ENCODE peak calls at places on chromosomes 13 and 19, in nine cellular contexts. J is GM04504; C is neural crest cell; Q is stimulated activated CD8-positive, alpha-beta memory T cell treated with anti-CD3 and anti-CD28 coated beads, Interleukin-7, amount 100 ng/mL, for 24 hours; F is NCI-H1436; E is A549; D is NCI-H2029 treated with DMSO at 0.1 percent for 48 hours; Y is stimulated activated CD4-positive, alpha-beta T cell treated with anti-CD3 and anti-CD28 coated beads, Interleukin-1b, Interleukin-23, amount 100 ng/mL, for 24 hours; T is fibroblast of lung. G is an unnamed sample.

GRCh38 chr19:8352134-8352827 is 9.2 kb upstream of the KANK3 start:
- DNase-seq in J (no peak), C (no peak), Q (no peak), F (no peak), E (no peak), D (no peak), Y (no peak), T (peak; percentile 34), G (no peak)

GRCh38 chr13:46109451-46109850 is 4.6 kb upstream of the CPB2 start:
- DNase-seq in J (no peak), C (peak; percentile 25), Q (no peak), F (no peak), E (no peak), D (no peak), Y (no peak), T (no peak), G (no peak)

GRCh38 chr19:934865-935422 is 9.1 kb downstream of the ARID3A start:
- DNase-seq in J (peak; percentile 40), C (no peak), Q (no peak), F (no peak), E (peak; percentile 38), D (peak; percentile 42), Y (no peak), T (peak; percentile 74), G (no peak)

GRCh38 chr13:33341861-33342452 is 56.4 kb upstream of the STARD13 start:
- DNase-seq in J (no peak), C (no peak), Q (no peak), F (no peak), E (no peak), D (no peak), Y (no peak), T (no peak), G (no peak)

GRCh38 chr13:32455594-32455903 is 27.6 kb upstream of the N4BP2L1 start:
- DNase-seq in J (no peak), C (no peak), Q (no peak), F (no peak), E (no peak), D (no peak), Y (no peak), T (no peak), G (no peak)

GRCh38 chr19:33486936-33487793 is 34.4 kb downstream of the PEPD start:
- DNase-seq in J (no peak), C (no peak), Q (no peak), F (no peak), E (no peak), D (no peak), Y (no peak), T (no peak), G (peak; percentile 32)

GRCh38 chr19:16737909-16738308 is 18.3 kb downstream of the NWD1 start:
- DNase-seq in J (no peak), C (no peak), Q (no peak), F (no peak), E (no peak), D (peak; percentile 33), Y (no peak), T (no peak), G (no peak)

GRCh38 chr13:59356607-59357006 is 807.1 kb downstream of the DIAPH3 start:
- DNase-seq in J (no peak), C (no peak), Q (no peak), F (no peak), E (no peak), D (peak; percentile 27), Y (no peak), T (peak; percentile 55), G (no peak)

GRCh38 chr19:50568321-50569022 is at the start of gene LRRC4B:
- DNase-seq in J (no peak), C (peak; percentile 55), Q (no peak), F (no peak), E (no peak), D (no peak), Y (no peak), T (no peak), G (no peak)

GRCh38 chr13:34748078-34748477 is 194.0 kb upstream of the NBEA start:
- DNase-seq in J (peak; percentile 48), C (no peak), Q (no peak), F (peak; percentile 58), E (no peak), D (peak; percentile 26), Y (no peak), T (peak; percentile 92), G (no peak)

GRCh38 chr19:54448037-54448773 is 794 bp upstream of the LENG8 start:
- DNase-seq in J (peak; percentile 17), C (peak; percentile 38), Q (peak; percentile 21), F (no peak), E (peak; percentile 73), D (no peak), Y (peak; percentile 20), T (peak; percentile 61), G (peak; percentile 64)

GRCh38 chr19:14786421-14786851 is 8.1 kb upstream of the ADGRE2 start:
- DNase-seq in J (no peak), C (peak; percentile 52), Q (no peak), F (no peak), E (no peak), D (no peak), Y (no peak), T (no peak), G (peak; percentile 3)

GRCh38 chr13:113657851-113658741 is at the start of gene ATP4B:
- DNase-seq in J (no peak), C (no peak), Q (no peak), F (no peak), E (no peak), D (no peak), Y (no peak), T (no peak), G (no peak)

GRCh38 chr13:31850041-31850440 is 110.7 kb downstream of the RXFP2 start:
- DNase-seq in J (no peak), C (no peak), Q (no peak), F (no peak), E (no peak), D (no peak), Y (no peak), T (no peak), G (no peak)

GRCh38 chr19:19034204-19034624 is 811 bp downstream of the ARMC6 start:
- DNase-seq in J (no peak), C (peak; percentile 8), Q (peak; percentile 45), F (peak; percentile 61), E (peak; percentile 83), D (peak; percentile 67), Y (peak; percentile 56), T (peak; percentile 60), G (peak; percentile 80)

GRCh38 chr13:98155475-98156111 is 12.7 kb downstream of the FARP1 start:
- DNase-seq in J (peak; percentile 44), C (no peak), Q (no peak), F (no peak), E (no peak), D (no peak), Y (no peak), T (peak; percentile 80), G (no peak)

GRCh38 chr19:30557927-30558557 is 185.9 kb downstream of the ZNF536 start:
- DNase-seq in J (no peak), C (no peak), Q (no peak), F (no peak), E (no peak), D (no peak), Y (no peak), T (no peak), G (no peak)

GRCh38 chr19:16903347-16903746 is 14.5 kb downstream of the F2RL3 start:
- DNase-seq in J (no peak), C (no peak), Q (no peak), F (no peak), E (no peak), D (no peak), Y (no peak), T (no peak), G (no peak)

GRCh38 chr19:45476349-45476717 is 8.5 kb downstream of the FOSB start:
- DNase-seq in J (no peak), C (no peak), Q (no peak), F (no peak), E (peak; percentile 61), D (no peak), Y (no peak), T (no peak), G (no peak)

GRCh38 chr13:112869202-112870061 is 99.6 kb upstream of the MCF2L start:
- DNase-seq in J (peak; percentile 9), C (no peak), Q (no peak), F (no peak), E (no peak), D (no peak), Y (no peak), T (no peak), G (no peak)

GRCh38 chr13:87129602-87130300 is 541.4 kb upstream of the SLITRK5 start:
- DNase-seq in J (no peak), C (no peak), Q (no peak), F (no peak), E (no peak), D (no peak), Y (no peak), T (peak; percentile 49), G (no peak)

GRCh38 chr13:103275708-103276107 is 209.5 kb upstream of the SLC10A2 start:
- DNase-seq in J (no peak), C (no peak), Q (no peak), F (no peak), E (no peak), D (no peak), Y (no peak), T (no peak), G (no peak)

GRCh38 chr19:6156033-6156432 is 20.6 kb downstream of the ACSBG2 start:
- DNase-seq in J (no peak), C (no peak), Q (no peak), F (no peak), E (no peak), D (no peak), Y (no peak), T (no peak), G (no peak)

GRCh38 chr13:77338961-77339401 is 12.1 kb upstream of the MYCBP2 start:
- DNase-seq in J (no peak), C (no peak), Q (no peak), F (no peak), E (no peak), D (no peak), Y (no peak), T (no peak), G (no peak)

GRCh38 chr13:28981530-28981929 is 161.4 kb downstream of the MTUS2 start:
- DNase-seq in J (no peak), C (no peak), Q (no peak), F (no peak), E (no peak), D (no peak), Y (no peak), T (no peak), G (no peak)

GRCh38 chr19:18274776-18275356 is 614 bp upstream of the IQCN start:
- DNase-seq in J (peak; percentile 83), C (no peak), Q (no peak), F (no peak), E (peak; percentile 81), D (no peak), Y (no peak), T (peak; percentile 86), G (peak; percentile 75)

GRCh38 chr19:12453495-12453894 is 12.7 kb upstream of the ZNF443 start:
- DNase-seq in J (no peak), C (no peak), Q (no peak), F (no peak), E (no peak), D (no peak), Y (no peak), T (no peak), G (no peak)

GRCh38 chr19:27821418-27822018 is 1391.4 kb downstream of the UQCRFS1 start:
- DNase-seq in J (no peak), C (no peak), Q (no peak), F (no peak), E (no peak), D (no peak), Y (no peak), T (no peak), G (no peak)

GRCh38 chr13:34430294-34430693 is 511.8 kb upstream of the NBEA start:
- DNase-seq in J (peak; percentile 21), C (no peak), Q (no peak), F (no peak), E (no peak), D (no peak), Y (no peak), T (peak; percentile 83), G (no peak)

GRCh38 chr13:113832631-113833030 is 31.2 kb downstream of the GAS6 start:
- DNase-seq in J (no peak), C (no peak), Q (no peak), F (no peak), E (no peak), D (no peak), Y (no peak), T (no peak), G (no peak)

GRCh38 chr13:71578048-71578447 is 289.0 kb downstream of the DACH1 start:
- DNase-seq in J (no peak), C (no peak), Q (no peak), F (no peak), E (no peak), D (no peak), Y (no peak), T (no peak), G (no peak)